ENCODE peak calls at places on chromosomes 5 and 9, in seven cellular contexts. W is HCT116, D is GM23248, H is GM23338, T is neural progenitor cell, F is PC-3, L is SK-N-SH. J is an unnamed sample.

GRCh38 chr9:21030389-21031035 is 928 bp downstream of the HACD4 start:
- DNase-seq in W (no peak), H (peak; percentile 39), L (no peak), D (peak; percentile 72), F (peak; percentile 13), T (no peak), J (peak; percentile 10)

GRCh38 chr5:113266913-113267227 is 167.9 kb downstream of the TSSK1B start:
- DNase-seq in F (peak; percentile 46), W (no peak), D (no peak), H (no peak), T (no peak), L (no peak), J (no peak)

GRCh38 chr5:9118852-9119251 is 427.0 kb downstream of the SEMA5A start:
- DNase-seq in H (peak; percentile 3), T (no peak), L (no peak), D (no peak), W (no peak), F (no peak), J (no peak)

GRCh38 chr9:5629312-5630037 is 568 bp downstream of the RIC1 start:
- DNase-seq in L (peak; percentile 69), F (peak; percentile 4), T (peak; percentile 66), D (peak; percentile 73), H (peak; percentile 45), W (no peak), J (peak; percentile 64)

GRCh38 chr5:149414405-149415244 is 35.5 kb upstream of the IL17B start:
- DNase-seq in F (no peak), H (no peak), D (peak; percentile 86), T (no peak), W (no peak), L (no peak), J (no peak)

GRCh38 chr9:110782701-110783100 is 114.1 kb downstream of the MUSK start:
- DNase-seq in H (no peak), W (no peak), T (no peak), F (peak; percentile 9), D (no peak), L (no peak), J (no peak)

GRCh38 chr5:136080113-136080482 is 51.3 kb downstream of the TGFBI start:
- DNase-seq in L (no peak), W (no peak), T (peak; percentile 17), F (no peak), D (no peak), H (no peak), J (no peak)

GRCh38 chr5:55857247-55857640 is 6.1 kb downstream of the IL31RA start:
- DNase-seq in H (no peak), F (no peak), W (no peak), D (no peak), T (no peak), L (no peak), J (no peak)

GRCh38 chr9:137278061-137278912 is 761 bp downstream of the TOR4A start:
- DNase-seq in T (no peak), W (no peak), F (no peak), D (peak; percentile 62), L (peak; percentile 27), H (peak; percentile 69), J (peak; percentile 38)

GRCh38 chr5:96026334-96027065 is 64.8 kb upstream of the ELL2 start:
- DNase-seq in L (no peak), H (no peak), F (peak; percentile 82), W (peak; percentile 27), T (no peak), D (peak; percentile 89), J (no peak)

GRCh38 chr5:151094054-151094858 is 13.4 kb upstream of the TNIP1 start:
- DNase-seq in D (peak; percentile 60), L (no peak), H (no peak), W (no peak), F (peak; percentile 63), T (no peak), J (peak; percentile 50)
- H3K4me3 ChIP-seq in D (peak overlapping the region; percentile 10), L (no peak overlapping the region), H (no peak overlapping the region), W (no peak overlapping the region), F (no peak overlapping the region), T (no peak overlapping the region), J (no peak overlapping the region)

GRCh38 chr9:109115931-109116541 is 3.7 kb downstream of the TMEM245 start:
- DNase-seq in H (no peak), D (no peak), W (no peak), T (no peak), F (no peak), L (no peak), J (no peak)
- H3K27ac ChIP-seq in H (no peak overlapping the region), D (no peak overlapping the region), W (no peak overlapping the region), T (no peak overlapping the region), F (no peak overlapping the region), L (no peak overlapping the region), J (peak overlapping the region; percentile 67)

DNA sequence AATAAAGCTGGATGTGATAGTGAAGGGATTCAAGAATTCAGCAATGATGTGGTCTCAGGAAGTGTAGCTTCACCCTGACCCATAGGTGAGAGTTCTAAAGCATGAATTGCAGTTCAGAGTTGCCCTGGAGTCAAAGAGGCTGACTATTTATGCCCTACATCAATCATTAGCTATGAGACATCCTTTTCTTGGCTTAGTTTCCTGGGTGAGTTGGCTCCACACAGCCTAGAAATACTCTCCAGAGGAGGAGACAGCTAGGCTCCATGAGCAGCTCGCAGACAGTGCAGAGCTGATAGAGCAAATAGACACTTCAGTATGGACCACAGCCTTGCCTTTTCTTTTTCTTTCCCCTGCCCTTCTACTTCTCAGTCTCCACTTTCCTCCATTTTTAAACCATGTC is 1651.8 kb downstream of the MAT2B start:
- DNase-seq in H (no peak), L (no peak), T (no peak), W (no peak), D (no peak), F (no peak), J (no peak)
- TF ChIP-seq EZH2phosphoT487 in H (no peak), L (no peak), T (no peak), W (no peak), D (no peak), F (no peak), J (no peak)

GRCh38 chr5:68673451-68674180 is 420.2 kb upstream of the SLC30A5 start:
- DNase-seq in W (no peak), T (no peak), D (no peak), H (no peak), L (no peak), F (no peak), J (no peak)

GRCh38 chr5:68669864-68670263 is 423.9 kb upstream of the SLC30A5 start:
- DNase-seq in L (no peak), W (no peak), F (no peak), D (no peak), H (no peak), T (no peak), J (no peak)
- H3K4me3 ChIP-seq in L (no peak overlapping the region), W (no peak overlapping the region), F (no peak overlapping the region), D (no peak overlapping the region), H (no peak overlapping the region), T (no peak overlapping the region), J (no peak overlapping the region)

GRCh38 chr5:43075319-43076293 is 35.5 kb upstream of the ANXA2R start:
- DNase-seq in F (no peak), D (peak; percentile 30), L (no peak), T (no peak), W (no peak), H (no peak), J (no peak)

GRCh38 chr5:43078956-43079355 is 38.8 kb upstream of the ANXA2R start:
- DNase-seq in F (no peak), H (peak; percentile 9), W (no peak), T (no peak), L (no peak), D (peak; percentile 85), J (peak; percentile 27)

GRCh38 chr5:43073597-43074546 is 33.8 kb upstream of the ANXA2R start:
- DNase-seq in L (peak; percentile 54), D (peak; percentile 61), T (peak; percentile 46), H (peak; percentile 81), F (peak; percentile 79), W (peak; percentile 32), J (peak; percentile 40)

DNA sequence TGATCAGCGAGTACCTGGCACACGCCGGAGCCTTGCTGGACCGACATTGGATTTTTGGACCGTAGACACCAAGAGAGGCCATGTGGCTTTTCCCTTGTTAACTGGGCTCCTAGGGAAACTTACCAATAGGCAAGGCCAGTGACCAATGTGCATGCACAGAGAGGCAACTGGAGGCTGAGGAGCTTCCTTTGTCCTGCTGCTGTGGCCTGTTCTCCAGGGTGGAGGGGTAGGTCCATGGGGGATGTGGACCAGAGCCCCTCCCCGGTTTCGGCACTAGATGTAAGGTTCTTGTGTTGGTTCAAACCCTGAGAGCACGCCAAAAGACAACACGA is 34.8 kb upstream of the ANXA2R start:
- DNase-seq in D (no peak), T (no peak), H (no peak), L (no peak), F (no peak), W (no peak), J (no peak)
- H3K27ac ChIP-seq in D (no peak overlapping the region), T (no peak overlapping the region), H (no peak overlapping the region), L (no peak overlapping the region), F (no peak overlapping the region), W (no peak overlapping the region), J (peak overlapping the region; percentile 54)

GRCh38 chr5:176830422-176831025 is 20.2 kb downstream of the UNC5A start:
- DNase-seq in L (no peak), F (no peak), H (no peak), D (no peak), T (no peak), W (no peak), J (no peak)
- TF ChIP-seq EZH2phosphoT487 in L (no peak), F (no peak), H (no peak), D (no peak), T (no peak), W (no peak), J (no peak)

GRCh38 chr9:36276254-36276653 is 18.0 kb upstream of the GNE start:
- DNase-seq in D (no peak), L (no peak), W (no peak), F (no peak), H (no peak), T (no peak), J (no peak)
- H3K4me3 ChIP-seq in D (peak overlapping the region; percentile 69), L (no peak overlapping the region), W (no peak overlapping the region), F (no peak overlapping the region), H (no peak overlapping the region), T (no peak overlapping the region), J (no peak overlapping the region)

GRCh38 chr9:80090317-80090716 is 518.6 kb downstream of the TLE4 start:
- DNase-seq in W (no peak), T (no peak), L (no peak), F (no peak), H (no peak), D (no peak), J (no peak)
- H3K27ac ChIP-seq in W (no peak overlapping the region), T (no peak overlapping the region), L (no peak overlapping the region), F (no peak overlapping the region), H (no peak overlapping the region), D (no peak overlapping the region), J (no peak overlapping the region)